ENCODE peak calls at places on chromosomes 1 and 21, in ten cellular contexts. M is cardiac fibroblast; E is cardiac muscle cell; Z is BE2C; U is caudate nucleus; C is body of pancreas; Y is fibroblast of pulmonary artery; J is midbrain; I is hepatic stellate cell; B is activated CD4-positive, alpha-beta memory T cell treated with anti-CD3 and anti-CD28 coated beads for 36 hours. A is an unnamed sample.
A peak's percentile ranks its signal among the peaks of the same experiment; 100 is the strongest.

GRCh38 chr1:94803517-94804441 is 16.4 kb upstream of the SLC44A3 start:
- DNase-seq in M (no peak), E (peak; percentile 55), Z (peak; percentile 68), U (peak; percentile 66), C (peak; percentile 37), Y (peak; percentile 39), J (peak; percentile 70), I (no peak), B (no peak), A (no peak)

GRCh38 chr1:113456967-113457366 is 66.7 kb downstream of the MAGI3 start:
- DNase-seq in M (peak; percentile 97), E (peak; percentile 93), Z (no peak), U (no peak), C (peak; percentile 67), Y (peak; percentile 95), J (peak; percentile 20), I (peak; percentile 66), B (no peak), A (no peak)

GRCh38 chr1:54486864-54487263 is 61.2 kb upstream of the ACOT11 start:
- DNase-seq in M (no peak), E (no peak), Z (no peak), U (no peak), C (no peak), Y (no peak), J (no peak), I (no peak), B (no peak), A (no peak)

GRCh38 chr1:2804628-2805351 is 3.3 kb upstream of the TTC34 start:
- DNase-seq in M (no peak), E (no peak), Z (no peak), U (no peak), C (no peak), Y (no peak), J (no peak), I (no peak), B (no peak), A (no peak)

GRCh38 chr1:47474278-47475193 is 36.7 kb downstream of the FOXD2 start:
- DNase-seq in M (no peak), E (no peak), Z (no peak), U (no peak), C (no peak), Y (no peak), J (no peak), I (no peak), B (no peak), A (no peak)

GRCh38 chr1:23864801-23865542 is 3.1 kb downstream of the FUCA1 start:
- DNase-seq in M (no peak), E (no peak), Z (no peak), U (no peak), C (no peak), Y (no peak), J (no peak), I (no peak), B (no peak), A (no peak)

GRCh38 chr1:203746281-203746680 is 18.7 kb upstream of the LAX1 start:
- DNase-seq in M (no peak), E (no peak), Z (no peak), U (no peak), C (no peak), Y (no peak), J (no peak), I (no peak), B (no peak), A (no peak)

GRCh38 chr1:13790290-13791035 is 90.5 kb downstream of the PRDM2 start:
- DNase-seq in M (no peak), E (no peak), Z (no peak), U (no peak), C (no peak), Y (no peak), J (no peak), I (no peak), B (no peak), A (no peak)

GRCh38 chr1:15571266-15571665 is 13.6 kb downstream of the AGMAT start:
- DNase-seq in M (no peak), E (no peak), Z (no peak), U (no peak), C (no peak), Y (no peak), J (no peak), I (no peak), B (no peak), A (peak; percentile 19)

GRCh38 chr1:47409311-47410085 is 6.6 kb upstream of the FOXE3 start:
- DNase-seq in M (peak; percentile 40), E (peak; percentile 90), Z (no peak), U (no peak), C (no peak), Y (peak; percentile 77), J (no peak), I (no peak), B (no peak), A (no peak)

GRCh38 chr21:45301521-45302081 is 13.9 kb upstream of the POFUT2 start:
- DNase-seq in M (no peak), E (no peak), Z (peak; percentile 4), U (no peak), C (no peak), Y (no peak), J (no peak), I (no peak), B (no peak), A (no peak)

GRCh38 chr1:179091691-179092165 is 9.9 kb downstream of the TOR3A start:
- DNase-seq in M (peak; percentile 84), E (peak; percentile 90), Z (no peak), U (no peak), C (peak; percentile 80), Y (peak; percentile 75), J (no peak), I (peak; percentile 49), B (no peak), A (no peak)

GRCh38 chr1:28917757-28918118 is 3.4 kb downstream of the EPB41 start:
- DNase-seq in M (no peak), E (no peak), Z (no peak), U (no peak), C (no peak), Y (no peak), J (no peak), I (no peak), B (peak; percentile 61), A (no peak)

GRCh38 chr1:19764848-19765247 is 34.9 kb downstream of the TMCO4 start:
- DNase-seq in M (peak; percentile 88), E (no peak), Z (no peak), U (no peak), C (no peak), Y (no peak), J (no peak), I (no peak), B (peak; percentile 54), A (peak; percentile 42)

GRCh38 chr21:27164208-27165172 is 197.6 kb upstream of the ADAMTS5 start:
- DNase-seq in M (no peak), E (no peak), Z (no peak), U (no peak), C (no peak), Y (no peak), J (no peak), I (no peak), B (no peak), A (no peak)

GRCh38 chr1:82778612-82779011 is 977.9 kb downstream of the ADGRL2 start:
- DNase-seq in M (peak; percentile 15), E (peak; percentile 2), Z (peak; percentile 29), U (no peak), C (no peak), Y (peak; percentile 8), J (no peak), I (peak; percentile 7), B (no peak), A (no peak)

GRCh38 chr1:223125249-223125648 is 17.8 kb downstream of the TLR5 start:
- DNase-seq in M (no peak), E (no peak), Z (no peak), U (no peak), C (no peak), Y (no peak), J (no peak), I (no peak), B (no peak), A (no peak)

A was measured in germinal center.